ENCODE peak calls at places on chromosomes 1 and 21, in nine cellular contexts. One of them, this sample, is unnamed.

GRCh38 chr1:210025870-210026269 is 87.9 kb downstream of the SYT14 start:
- DNase-seq in tibial nerve: no peak
- DNase-seq in brain microvascular endothelial cell: no peak
- DNase-seq in prostate gland: no peak
- DNase-seq in CD4-positive, alpha-beta T cell: no peak
- DNase-seq in mammary epithelial cell: no peak
- DNase-seq in heart left ventricle: no peak
- DNase-seq in Peyer's patch: no peak
- DNase-seq in upper lobe of right lung: no peak
- DNase-seq in this sample: no peak

GRCh38 chr1:29317916-29318530 is 81.7 kb downstream of the PTPRU start:
- DNase-seq in brain microvascular endothelial cell: no peak
- DNase-seq in CD4-positive, alpha-beta T cell: no peak
- DNase-seq in Peyer's patch: no peak
- DNase-seq in tibial nerve: no peak
- DNase-seq in prostate gland: no peak
- DNase-seq in heart left ventricle: no peak
- DNase-seq in upper lobe of right lung: no peak
- DNase-seq in mammary epithelial cell: no peak
- DNase-seq in this sample: no peak

GRCh38 chr1:202361224-202361623 is 12.7 kb downstream of the PPP1R12B start:
- DNase-seq in CD4-positive, alpha-beta T cell: no peak
- DNase-seq in heart left ventricle: no peak
- DNase-seq in mammary epithelial cell: no peak
- DNase-seq in upper lobe of right lung: no peak
- DNase-seq in Peyer's patch: no peak
- DNase-seq in prostate gland: no peak
- DNase-seq in brain microvascular endothelial cell: no peak
- DNase-seq in tibial nerve: no peak
- DNase-seq in this sample: no peak

GRCh38 chr1:82185084-82185483 is 384.4 kb downstream of the ADGRL2 start:
- DNase-seq in upper lobe of right lung: no peak
- DNase-seq in CD4-positive, alpha-beta T cell: no peak
- DNase-seq in tibial nerve: no peak
- DNase-seq in brain microvascular endothelial cell: no peak
- DNase-seq in prostate gland: no peak
- DNase-seq in Peyer's patch: no peak
- DNase-seq in mammary epithelial cell: no peak
- DNase-seq in heart left ventricle: no peak
- DNase-seq in this sample: no peak

GRCh38 chr1:244445320-244446181 is 6.2 kb downstream of the ADSS2 start:
- DNase-seq in brain microvascular endothelial cell: no peak
- DNase-seq in upper lobe of right lung: no peak
- DNase-seq in mammary epithelial cell: no peak
- DNase-seq in CD4-positive, alpha-beta T cell: no peak
- DNase-seq in prostate gland: no peak
- DNase-seq in heart left ventricle: no peak
- DNase-seq in Peyer's patch: no peak
- DNase-seq in tibial nerve: no peak
- DNase-seq in this sample: no peak

GRCh38 chr1:224783006-224783651 is 146.3 kb upstream of the DNAH14 start:
- DNase-seq in prostate gland: no peak
- DNase-seq in heart left ventricle: no peak
- DNase-seq in tibial nerve: no peak
- DNase-seq in mammary epithelial cell: no peak
- DNase-seq in Peyer's patch: no peak
- DNase-seq in CD4-positive, alpha-beta T cell: no peak
- DNase-seq in brain microvascular endothelial cell: no peak
- DNase-seq in upper lobe of right lung: no peak
- DNase-seq in this sample: no peak

GRCh38 chr1:226790545-226791181 is 51.6 kb upstream of the ITPKB start:
- DNase-seq in tibial nerve: no peak
- DNase-seq in prostate gland: no peak
- DNase-seq in mammary epithelial cell: no peak
- DNase-seq in CD4-positive, alpha-beta T cell: no peak
- DNase-seq in Peyer's patch: no peak
- DNase-seq in upper lobe of right lung: no peak
- DNase-seq in heart left ventricle: no peak
- DNase-seq in brain microvascular endothelial cell: no peak
- DNase-seq in this sample: no peak

GRCh38 chr1:30111431-30111830 is 612.0 kb downstream of the MATN1 start:
- DNase-seq in Peyer's patch: peak; percentile 55
- DNase-seq in prostate gland: peak; percentile 19
- DNase-seq in upper lobe of right lung: peak; percentile 69
- DNase-seq in tibial nerve: peak; percentile 27
- DNase-seq in CD4-positive, alpha-beta T cell: no peak
- DNase-seq in heart left ventricle: peak; percentile 43
- DNase-seq in brain microvascular endothelial cell: peak; percentile 35
- DNase-seq in mammary epithelial cell: peak; percentile 16
- DNase-seq in this sample: no peak

GRCh38 chr1:110686188-110686587 is 11.4 kb upstream of the KCNA3 start:
- DNase-seq in brain microvascular endothelial cell: no peak
- DNase-seq in Peyer's patch: no peak
- DNase-seq in upper lobe of right lung: no peak
- DNase-seq in mammary epithelial cell: no peak
- DNase-seq in heart left ventricle: no peak
- DNase-seq in CD4-positive, alpha-beta T cell: peak; percentile 32
- DNase-seq in tibial nerve: no peak
- DNase-seq in prostate gland: no peak
- DNase-seq in this sample: no peak

GRCh38 chr21:45017376-45017960 is 56.9 kb upstream of the ADARB1 start:
- DNase-seq in CD4-positive, alpha-beta T cell: no peak
- DNase-seq in tibial nerve: no peak
- DNase-seq in Peyer's patch: no peak
- DNase-seq in mammary epithelial cell: no peak
- DNase-seq in upper lobe of right lung: peak; percentile 39
- DNase-seq in brain microvascular endothelial cell: no peak
- DNase-seq in prostate gland: no peak
- DNase-seq in heart left ventricle: no peak
- DNase-seq in this sample: no peak

GRCh38 chr1:34839526-34840305 is 19.8 kb downstream of the SMIM12 start:
- DNase-seq in CD4-positive, alpha-beta T cell: no peak
- DNase-seq in prostate gland: no peak
- DNase-seq in upper lobe of right lung: no peak
- DNase-seq in heart left ventricle: no peak
- DNase-seq in mammary epithelial cell: no peak
- DNase-seq in tibial nerve: no peak
- DNase-seq in Peyer's patch: no peak
- DNase-seq in brain microvascular endothelial cell: no peak
- DNase-seq in this sample: no peak

GRCh38 chr1:186626533-186626932 is 53.7 kb downstream of the PTGS2 start:
- DNase-seq in heart left ventricle: no peak
- DNase-seq in brain microvascular endothelial cell: peak; percentile 41
- DNase-seq in Peyer's patch: no peak
- DNase-seq in tibial nerve: no peak
- DNase-seq in upper lobe of right lung: no peak
- DNase-seq in prostate gland: no peak
- DNase-seq in CD4-positive, alpha-beta T cell: no peak
- DNase-seq in mammary epithelial cell: no peak
- DNase-seq in this sample: no peak

GRCh38 chr1:23444104-23444533 is 19.6 kb upstream of the TCEA3 start:
- DNase-seq in mammary epithelial cell: no peak
- DNase-seq in heart left ventricle: peak; percentile 31
- DNase-seq in Peyer's patch: no peak
- DNase-seq in prostate gland: no peak
- DNase-seq in brain microvascular endothelial cell: no peak
- DNase-seq in tibial nerve: peak; percentile 93
- DNase-seq in upper lobe of right lung: peak; percentile 79
- DNase-seq in CD4-positive, alpha-beta T cell: no peak
- DNase-seq in this sample: no peak

GRCh38 chr21:44466996-44467858 is 11.9 kb downstream of the LRRC3 start:
- DNase-seq in mammary epithelial cell: no peak
- DNase-seq in tibial nerve: no peak
- DNase-seq in heart left ventricle: no peak
- DNase-seq in upper lobe of right lung: no peak
- DNase-seq in Peyer's patch: no peak
- DNase-seq in brain microvascular endothelial cell: no peak
- DNase-seq in prostate gland: no peak
- DNase-seq in CD4-positive, alpha-beta T cell: no peak
- DNase-seq in this sample: no peak

GRCh38 chr21:45332981-45333582 is 45.4 kb upstream of the POFUT2 start:
- DNase-seq in tibial nerve: no peak
- DNase-seq in CD4-positive, alpha-beta T cell: no peak
- DNase-seq in upper lobe of right lung: peak; percentile 33
- DNase-seq in prostate gland: no peak
- DNase-seq in Peyer's patch: peak; percentile 42
- DNase-seq in heart left ventricle: no peak
- DNase-seq in mammary epithelial cell: no peak
- DNase-seq in brain microvascular endothelial cell: no peak
- DNase-seq in this sample: no peak

GRCh38 chr1:176142973-176143372 is 64.1 kb downstream of the COP1 start:
- DNase-seq in brain microvascular endothelial cell: no peak
- DNase-seq in heart left ventricle: no peak
- DNase-seq in CD4-positive, alpha-beta T cell: no peak
- DNase-seq in mammary epithelial cell: no peak
- DNase-seq in upper lobe of right lung: no peak
- DNase-seq in Peyer's patch: no peak
- DNase-seq in prostate gland: no peak
- DNase-seq in tibial nerve: no peak
- DNase-seq in this sample: no peak

GRCh38 chr1:67830928-67831596 is 2.2 kb downstream of the GNG12 start:
- DNase-seq in prostate gland: no peak
- DNase-seq in brain microvascular endothelial cell: no peak
- DNase-seq in CD4-positive, alpha-beta T cell: no peak
- DNase-seq in mammary epithelial cell: peak; percentile 7
- DNase-seq in heart left ventricle: no peak
- DNase-seq in tibial nerve: no peak
- DNase-seq in Peyer's patch: no peak
- DNase-seq in upper lobe of right lung: no peak
- DNase-seq in this sample: no peak

GRCh38 chr1:211677659-211678058 is 2.2 kb upstream of the NEK2 start:
- DNase-seq in mammary epithelial cell: no peak
- DNase-seq in CD4-positive, alpha-beta T cell: no peak
- DNase-seq in Peyer's patch: no peak
- DNase-seq in heart left ventricle: no peak
- DNase-seq in brain microvascular endothelial cell: no peak
- DNase-seq in upper lobe of right lung: no peak
- DNase-seq in tibial nerve: no peak
- DNase-seq in prostate gland: no peak
- DNase-seq in this sample: no peak

GRCh38 chr1:211676106-211676583 is 724 bp upstream of the NEK2 start:
- DNase-seq in CD4-positive, alpha-beta T cell: no peak
- DNase-seq in mammary epithelial cell: no peak
- DNase-seq in upper lobe of right lung: no peak
- DNase-seq in brain microvascular endothelial cell: no peak
- DNase-seq in Peyer's patch: no peak
- DNase-seq in heart left ventricle: no peak
- DNase-seq in prostate gland: no peak
- DNase-seq in tibial nerve: no peak
- DNase-seq in this sample: no peak

GRCh38 chr1:211680752-211681327 is 5.4 kb upstream of the NEK2 start:
- DNase-seq in heart left ventricle: peak; percentile 55
- DNase-seq in CD4-positive, alpha-beta T cell: peak; percentile 68
- DNase-seq in tibial nerve: peak; percentile 38
- DNase-seq in brain microvascular endothelial cell: peak; percentile 79
- DNase-seq in Peyer's patch: peak; percentile 64
- DNase-seq in mammary epithelial cell: peak; percentile 72
- DNase-seq in prostate gland: peak; percentile 59
- DNase-seq in upper lobe of right lung: peak; percentile 74
- DNase-seq in this sample: peak; percentile 40

DNA sequence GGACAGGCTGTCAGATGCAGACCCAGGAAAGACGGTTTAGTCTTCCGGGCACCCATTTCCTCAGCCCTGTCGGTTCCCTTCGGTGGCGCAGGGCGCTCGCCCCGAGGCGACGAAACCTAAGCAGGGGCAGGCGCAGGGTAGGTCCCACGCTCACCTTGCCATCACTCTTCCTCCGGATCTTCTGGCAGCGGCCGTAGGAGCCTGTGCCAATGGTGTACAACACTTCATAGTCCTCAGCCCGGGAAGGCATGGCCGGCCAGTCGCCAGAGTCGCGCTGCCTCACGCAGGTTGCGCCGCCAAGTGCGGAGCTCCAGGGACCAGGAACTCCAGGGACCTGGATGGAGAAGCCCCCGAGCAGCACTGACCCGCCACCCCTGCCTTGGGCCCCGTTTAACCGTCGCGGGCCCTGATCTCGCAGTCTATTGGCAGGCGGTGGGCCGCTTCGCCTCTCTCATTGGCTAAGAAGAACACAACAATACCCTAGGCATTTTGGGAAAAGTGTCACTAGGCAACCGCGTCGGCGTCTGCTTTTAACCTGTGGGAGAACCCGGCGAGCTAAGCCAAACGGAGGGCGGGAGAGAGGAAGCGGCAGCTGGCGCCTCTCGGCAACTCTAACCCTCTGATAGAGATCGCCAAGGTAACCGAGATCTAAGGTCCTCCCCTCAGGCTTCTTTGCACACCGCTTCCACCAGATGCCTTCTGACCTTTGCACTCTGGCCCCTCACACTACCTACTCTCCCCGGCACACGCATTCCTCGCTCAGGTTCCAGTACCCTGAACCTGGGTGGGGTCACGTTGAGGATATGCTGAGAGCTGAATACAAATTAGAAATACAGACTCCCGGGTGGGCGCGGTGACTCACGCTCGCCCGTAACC is at the start of gene NEK2:
- DNase-seq in heart left ventricle: peak; percentile 87
- DNase-seq in tibial nerve: peak; percentile 87
- DNase-seq in Peyer's patch: peak; percentile 94
- DNase-seq in prostate gland: peak; percentile 91
- DNase-seq in upper lobe of right lung: peak; percentile 93
- DNase-seq in mammary epithelial cell: peak; percentile 94
- DNase-seq in brain microvascular endothelial cell: peak; percentile 96
- DNase-seq in CD4-positive, alpha-beta T cell: peak; percentile 76
- DNase-seq in this sample: peak; percentile 43
- H3K27ac ChIP-seq in heart left ventricle: no peak within 1 kb of the TSS
- H3K27ac ChIP-seq in tibial nerve: peak within 1 kb of the TSS; percentile 15
- H3K27ac ChIP-seq in Peyer's patch: no peak within 1 kb of the TSS
- H3K27ac ChIP-seq in prostate gland: no peak within 1 kb of the TSS
- H3K27ac ChIP-seq in upper lobe of right lung: no peak within 1 kb of the TSS
- H3K27ac ChIP-seq in mammary epithelial cell: peak within 1 kb of the TSS; percentile 71
- H3K27ac ChIP-seq in brain microvascular endothelial cell: no peak within 1 kb of the TSS
- H3K27ac ChIP-seq in CD4-positive, alpha-beta T cell: no peak within 1 kb of the TSS
- H3K27ac ChIP-seq in this sample: no peak within 1 kb of the TSS

GRCh38 chr1:100629391-100629790 is 90.2 kb upstream of the VCAM1 start:
- DNase-seq in mammary epithelial cell: peak; percentile 27
- DNase-seq in brain microvascular endothelial cell: no peak
- DNase-seq in Peyer's patch: no peak
- DNase-seq in heart left ventricle: no peak
- DNase-seq in upper lobe of right lung: no peak
- DNase-seq in prostate gland: no peak
- DNase-seq in tibial nerve: no peak
- DNase-seq in CD4-positive, alpha-beta T cell: no peak
- DNase-seq in this sample: no peak
- H3K27ac ChIP-seq in mammary epithelial cell: no peak overlapping the region
- H3K27ac ChIP-seq in brain microvascular endothelial cell: peak overlapping the region; percentile 82
- H3K27ac ChIP-seq in Peyer's patch: no peak overlapping the region
- H3K27ac ChIP-seq in heart left ventricle: no peak overlapping the region
- H3K27ac ChIP-seq in upper lobe of right lung: no peak overlapping the region
- H3K27ac ChIP-seq in prostate gland: no peak overlapping the region
- H3K27ac ChIP-seq in tibial nerve: peak overlapping the region; percentile 42
- H3K27ac ChIP-seq in CD4-positive, alpha-beta T cell: no peak overlapping the region
- H3K27ac ChIP-seq in this sample: no peak overlapping the region

GRCh38 chr1:63759778-63760177 is 14.0 kb upstream of the ROR1 start:
- DNase-seq in tibial nerve: no peak
- DNase-seq in brain microvascular endothelial cell: no peak
- DNase-seq in CD4-positive, alpha-beta T cell: no peak
- DNase-seq in upper lobe of right lung: no peak
- DNase-seq in Peyer's patch: no peak
- DNase-seq in mammary epithelial cell: no peak
- DNase-seq in heart left ventricle: no peak
- DNase-seq in prostate gland: no peak
- DNase-seq in this sample: no peak
- H3K27ac ChIP-seq in tibial nerve: no peak overlapping the region
- H3K27ac ChIP-seq in brain microvascular endothelial cell: no peak overlapping the region
- H3K27ac ChIP-seq in CD4-positive, alpha-beta T cell: no peak overlapping the region
- H3K27ac ChIP-seq in upper lobe of right lung: no peak overlapping the region
- H3K27ac ChIP-seq in Peyer's patch: no peak overlapping the region
- H3K27ac ChIP-seq in mammary epithelial cell: no peak overlapping the region
- H3K27ac ChIP-seq in heart left ventricle: no peak overlapping the region
- H3K27ac ChIP-seq in prostate gland: no peak overlapping the region
- H3K27ac ChIP-seq in this sample: no peak overlapping the region

GRCh38 chr1:11142618-11143391 is 43.1 kb upstream of the EXOSC10 start:
- DNase-seq in Peyer's patch: no peak
- DNase-seq in brain microvascular endothelial cell: no peak
- DNase-seq in mammary epithelial cell: no peak
- DNase-seq in heart left ventricle: no peak
- DNase-seq in CD4-positive, alpha-beta T cell: no peak
- DNase-seq in upper lobe of right lung: no peak
- DNase-seq in prostate gland: no peak
- DNase-seq in tibial nerve: no peak
- DNase-seq in this sample: no peak
- H3K27ac ChIP-seq in Peyer's patch: no peak overlapping the region
- H3K27ac ChIP-seq in brain microvascular endothelial cell: no peak overlapping the region
- H3K27ac ChIP-seq in mammary epithelial cell: peak overlapping the region; percentile 30
- H3K27ac ChIP-seq in heart left ventricle: no peak overlapping the region
- H3K27ac ChIP-seq in CD4-positive, alpha-beta T cell: no peak overlapping the region
- H3K27ac ChIP-seq in upper lobe of right lung: no peak overlapping the region
- H3K27ac ChIP-seq in prostate gland: peak overlapping the region; percentile 55
- H3K27ac ChIP-seq in tibial nerve: peak overlapping the region; percentile 90
- H3K27ac ChIP-seq in this sample: no peak overlapping the region

This sample was measured in epithelial cell of prostate.